ENCODE peak calls at places on chromosomes 2 and 18, in four cellular contexts. C, Q, W and H are unnamed samples.

GRCh38 chr2:16737812-16738211 is 72.2 kb upstream of the CYRIA start:
- DNase-seq in C (no peak), Q (no peak), W (no peak), H (no peak)

GRCh38 chr2:45337396-45337795 is 273.7 kb downstream of the SRBD1 start:
- DNase-seq in C (no peak), Q (no peak), W (no peak), H (no peak)

GRCh38 chr18:47997338-47997780 is 66.9 kb upstream of the SMAD2 start:
- DNase-seq in C (no peak), Q (no peak), W (peak; percentile 10), H (no peak)

GRCh38 chr2:98537390-98537972 is 70.8 kb downstream of the COA5 start:
- DNase-seq in C (no peak), Q (no peak), W (no peak), H (no peak)

GRCh38 chr18:48798334-48799197 is 152.2 kb downstream of the SMAD7 start:
- DNase-seq in C (no peak), Q (no peak), W (no peak), H (no peak)

GRCh38 chr18:10410472-10411300 is 43.7 kb upstream of the APCDD1 start:
- DNase-seq in C (no peak), Q (no peak), W (no peak), H (no peak)

GRCh38 chr2:169928463-169928864 is 101.2 kb downstream of the UBR3 start:
- DNase-seq in C (peak; percentile 20), Q (peak; percentile 58), W (peak; percentile 77), H (peak; percentile 0)

GRCh38 chr2:54504866-54505265 is 48.7 kb downstream of the SPTBN1 start:
- DNase-seq in C (no peak), Q (no peak), W (no peak), H (no peak)

GRCh38 chr2:214057986-214058385 is 352.9 kb upstream of the VWC2L start:
- DNase-seq in C (no peak), Q (no peak), W (no peak), H (no peak)

GRCh38 chr2:42368817-42369550 is 8.0 kb upstream of the COX7A2L start:
- DNase-seq in C (no peak), Q (no peak), W (no peak), H (no peak)

GRCh38 chr18:12744103-12744502 is 41.3 kb downstream of the PSMG2 start:
- DNase-seq in C (peak; percentile 60), Q (no peak), W (peak; percentile 85), H (no peak)

GRCh38 chr18:76814256-76814655 is 8.1 kb upstream of the ZNF236 start:
- DNase-seq in C (no peak), Q (no peak), W (no peak), H (no peak)

GRCh38 chr18:42882146-42882545 is 233.3 kb downstream of the RIT2 start:
- DNase-seq in C (no peak), Q (no peak), W (no peak), H (no peak)

GRCh38 chr2:207352978-207353377 is 176.8 kb upstream of the CREB1 start:
- DNase-seq in C (no peak), Q (no peak), W (peak; percentile 18), H (no peak)

GRCh38 chr2:226862623-226863022 is 26.8 kb downstream of the RHBDD1 start:
- DNase-seq in C (no peak), Q (no peak), W (no peak), H (no peak)

GRCh38 chr2:58035352-58035751 is 11.3 kb upstream of the VRK2 start:
- DNase-seq in C (no peak), Q (no peak), W (no peak), H (no peak)

GRCh38 chr2:128315122-128315828 is 3.4 kb downstream of the HS6ST1 start:
- DNase-seq in C (no peak), Q (no peak), W (no peak), H (no peak)

GRCh38 chr2:226904592-226904991 is 68.7 kb downstream of the RHBDD1 start:
- DNase-seq in C (no peak), Q (no peak), W (no peak), H (no peak)

GRCh38 chr2:40130251-40130994 is 321.5 kb downstream of the SLC8A1 start:
- DNase-seq in C (peak; percentile 23), Q (no peak), W (peak; percentile 18), H (no peak)

GRCh38 chr2:181310967-181311366 is 146.2 kb upstream of the ITGA4 start:
- DNase-seq in C (no peak), Q (no peak), W (no peak), H (no peak)

GRCh38 chr2:28286678-28287077 is 106.0 kb upstream of the FOSL2 start:
- DNase-seq in C (peak; percentile 52), Q (no peak), W (peak; percentile 89), H (no peak)

GRCh38 chr2:108588070-108588668 is 53.9 kb downstream of the LIMS1 start:
- DNase-seq in C (no peak), Q (no peak), W (no peak), H (no peak)

GRCh38 chr2:220341014-220341413 is 713.6 kb downstream of the SLC4A3 start:
- DNase-seq in C (no peak), Q (no peak), W (no peak), H (no peak)

GRCh38 chr2:21820271-21820670 is 696.5 kb downstream of the TDRD15 start:
- DNase-seq in C (peak; percentile 4), Q (no peak), W (peak; percentile 79), H (no peak)

GRCh38 chr2:915979-916378 is 34.7 kb upstream of the SNTG2 start:
- DNase-seq in C (no peak), Q (no peak), W (no peak), H (no peak)

GRCh38 chr2:231917280-231918088 is 8.7 kb downstream of the NPPC start:
- DNase-seq in C (no peak), Q (no peak), W (no peak), H (no peak)

GRCh38 chr2:102848366-102848839 is 86.6 kb downstream of the TMEM182 start:
- DNase-seq in C (no peak), Q (peak; percentile 18), W (peak; percentile 42), H (no peak)

DNA sequence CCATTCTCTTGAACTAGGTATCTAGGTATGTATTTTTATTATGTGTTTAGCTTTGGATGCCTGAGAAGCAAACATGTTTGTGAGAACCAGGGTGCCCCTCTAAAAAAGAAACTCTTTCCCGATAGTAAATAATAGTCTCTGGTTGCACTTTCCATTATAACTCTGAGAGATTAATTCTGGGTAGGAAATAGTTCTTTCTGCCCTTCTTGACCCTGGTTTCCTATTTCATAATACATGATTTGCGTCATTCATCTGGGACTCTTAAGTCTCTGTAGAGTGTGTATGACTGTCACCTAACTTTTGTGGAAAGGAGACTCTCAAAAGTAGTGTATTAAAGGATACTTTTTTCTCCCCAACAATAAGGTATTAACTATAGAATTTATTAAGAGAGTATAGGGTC is 31.5 kb downstream of the ACSL3 start:
- DNase-seq in C (no peak), Q (no peak), W (peak; percentile 75), H (no peak)
- H3K4me3 ChIP-seq in C (no peak overlapping the region), Q (no peak overlapping the region), W (peak overlapping the region; percentile 7), H (no peak overlapping the region)

GRCh38 chr2:18266188-18266587 is 294.3 kb downstream of the RDH14 start:
- DNase-seq in C (no peak), Q (no peak), W (no peak), H (no peak)
- TF ChIP-seq CTCF in C (peak; percentile 8), Q (no peak), W (peak; percentile 30), H (no peak)

DNA sequence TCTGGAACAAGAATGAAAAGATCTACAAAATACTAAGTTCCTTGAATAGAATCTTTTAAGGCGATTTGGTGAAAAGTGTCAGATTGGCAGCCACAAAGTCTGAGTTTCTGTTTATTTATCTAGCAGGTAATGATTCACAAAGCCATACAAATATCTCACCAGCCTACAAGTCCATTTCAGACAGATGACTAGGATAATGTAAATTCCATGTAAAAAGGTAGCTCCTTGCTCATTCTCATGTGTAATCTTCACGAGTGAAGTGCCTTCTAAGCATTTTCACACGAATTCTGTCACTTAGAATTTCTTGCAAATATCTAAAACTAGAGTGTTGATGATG is 221.8 kb upstream of the RBBP8 start:
- DNase-seq in C (no peak), Q (no peak), W (no peak), H (no peak)
- H3K4me3 ChIP-seq in C (no peak overlapping the region), Q (peak overlapping the region; percentile 40), W (no peak overlapping the region), H (no peak overlapping the region)

GRCh38 chr2:217370391-217370790 is 510.5 kb upstream of the TNP1 start:
- DNase-seq in C (peak; percentile 91), Q (no peak), W (peak; percentile 61), H (no peak)
- TF ChIP-seq CTCF in C (no peak), Q (no peak), W (no peak), H (no peak)

GRCh38 chr18:79778291-79778791 is 19.4 kb upstream of the KCNG2 start:
- DNase-seq in C (no peak), Q (no peak), W (no peak), H (no peak)
- H3K4me3 ChIP-seq in C (no peak overlapping the region), Q (no peak overlapping the region), W (no peak overlapping the region), H (no peak overlapping the region)

DNA sequence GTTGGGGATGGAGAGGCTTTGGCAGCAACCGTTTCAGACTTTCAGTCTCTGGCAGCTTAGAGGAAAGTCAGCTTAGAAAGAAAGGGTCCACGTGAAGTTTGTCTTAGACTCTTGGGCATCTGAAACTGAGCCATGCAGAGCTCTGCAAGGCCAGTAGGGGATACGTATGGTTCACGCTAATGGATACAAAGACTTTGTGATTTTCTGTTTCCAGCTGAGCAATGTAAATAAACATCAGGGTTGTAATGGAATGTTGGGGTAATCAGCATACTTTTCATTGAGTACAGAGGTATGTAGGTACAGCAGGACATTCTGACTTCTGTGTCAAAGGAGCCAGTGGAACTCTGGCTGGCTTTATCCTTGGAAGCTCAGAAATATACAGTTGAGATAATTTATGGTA is 31.0 kb downstream of the RALB start:
- DNase-seq in C (no peak), Q (no peak), W (peak; percentile 86), H (no peak)
- TF ChIP-seq CTCF in C (peak; percentile 4), Q (no peak), W (peak; percentile 81), H (peak; percentile 10)